ENCODE peak calls at places on chromosomes 1 and 21, in four cellular contexts. F, M, D and B are unnamed samples.

GRCh38 chr1:150881331-150882070 is 5.1 kb upstream of the ARNT start:
- DNase-seq in M (no peak), F (no peak), D (no peak), B (no peak)

GRCh38 chr1:39529901-39530535 is 38.6 kb downstream of the BMP8A start:
- DNase-seq in D (no peak), F (no peak), M (no peak), B (no peak)

GRCh38 chr21:15134711-15135110 is 69.9 kb upstream of the NRIP1 start:
- DNase-seq in D (peak), F (no peak), M (no peak), B (no peak)

GRCh38 chr1:156123356-156124196 is 9.1 kb downstream of the LMNA start:
- DNase-seq in D (peak), F (peak), M (peak), B (peak)

GRCh38 chr1:54582566-54583306 is 34.7 kb downstream of the ACOT11 start:
- DNase-seq in D (no peak), M (no peak), F (no peak), B (no peak)

GRCh38 chr1:3453891-3454810 is at the start of gene ARHGEF16:
- DNase-seq in D (peak), F (no peak), M (peak), B (peak)

GRCh38 chr1:172405912-172406311 is 14.6 kb upstream of the C1orf105 start:
- DNase-seq in M (no peak), F (no peak), D (no peak), B (no peak)

GRCh38 chr1:230407351-230407750 is 18.8 kb downstream of the PGBD5 start:
- DNase-seq in M (no peak), F (no peak), D (peak), B (no peak)

GRCh38 chr21:31530918-31531705 is 128.4 kb upstream of the SOD1 start:
- DNase-seq in M (no peak), D (no peak), F (no peak), B (no peak)

GRCh38 chr1:5967351-5968160 is 24.7 kb downstream of the NPHP4 start:
- DNase-seq in D (no peak), M (no peak), F (no peak), B (no peak)

GRCh38 chr21:46393941-46394818 is 64.5 kb upstream of the DIP2A start:
- DNase-seq in D (no peak), F (no peak), M (peak), B (no peak)

GRCh38 chr1:206453111-206453510 is 17.2 kb upstream of the IKBKE start:
- DNase-seq in M (no peak), F (no peak), D (no peak), B (no peak)

GRCh38 chr1:184222561-184223157 is 164.2 kb upstream of the C1orf21 start:
- DNase-seq in M (peak), F (peak), D (peak), B (peak)

GRCh38 chr1:201750934-201751333 is 78.0 kb upstream of the IPO9 start:
- DNase-seq in D (no peak), F (no peak), M (no peak), B (no peak)

GRCh38 chr1:155106862-155107261 is 20.8 kb upstream of the EFNA1 start:
- DNase-seq in M (no peak), F (no peak), D (no peak), B (no peak)

GRCh38 chr1:38105267-38105666 is 58.7 kb upstream of the POU3F1 start:
- DNase-seq in M (no peak), F (no peak), D (no peak), B (no peak)

GRCh38 chr1:236287757-236288619 is 6.2 kb upstream of the ERO1B start:
- DNase-seq in D (peak), M (no peak), F (no peak), B (peak)

GRCh38 chr1:78617615-78618026 is 2.6 kb upstream of the IFI44L start:
- DNase-seq in D (peak), M (peak), F (peak), B (peak)

GRCh38 chr1:196902344-196902743 is 14.5 kb downstream of the CFHR4 start:
- DNase-seq in D (no peak), M (no peak), F (no peak), B (peak)

GRCh38 chr1:156498447-156499193 is 2.0 kb downstream of the MEF2D start:
- DNase-seq in D (peak), F (no peak), M (no peak), B (no peak)

GRCh38 chr21:26795866-26796329 is 49.3 kb downstream of the ADAMTS1 start:
- DNase-seq in D (no peak), F (no peak), M (no peak), B (peak)

GRCh38 chr1:53306168-53306567 is 21.7 kb downstream of the LRP8 start:
- DNase-seq in D (no peak), F (no peak), M (no peak), B (no peak)

DNA sequence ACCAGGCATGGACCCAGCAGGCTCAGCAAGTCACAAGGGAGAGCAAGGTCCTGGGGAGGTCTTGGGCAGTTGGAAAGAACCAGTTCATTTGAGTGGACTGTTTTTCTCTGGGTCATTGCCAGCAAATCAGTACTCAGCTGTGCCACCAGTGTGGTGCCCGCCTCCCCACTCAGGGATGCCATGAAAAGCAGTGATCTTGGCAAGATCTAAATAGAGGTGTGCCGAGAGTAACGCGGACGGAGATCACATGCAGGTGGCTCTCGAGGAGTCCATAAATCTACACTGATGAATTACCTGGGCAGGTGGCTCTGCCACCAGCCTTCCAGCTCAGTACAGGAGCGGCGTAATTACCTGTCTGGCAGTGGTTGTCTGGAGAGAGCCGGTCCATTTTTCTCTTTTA is 642.2 kb downstream of the PTPRU start:
- DNase-seq in F (no peak), M (no peak), D (no peak), B (no peak)
- TF ChIP-seq FOXK2 in F (no peak), M (no peak), D (no peak), B (no peak)

DNA sequence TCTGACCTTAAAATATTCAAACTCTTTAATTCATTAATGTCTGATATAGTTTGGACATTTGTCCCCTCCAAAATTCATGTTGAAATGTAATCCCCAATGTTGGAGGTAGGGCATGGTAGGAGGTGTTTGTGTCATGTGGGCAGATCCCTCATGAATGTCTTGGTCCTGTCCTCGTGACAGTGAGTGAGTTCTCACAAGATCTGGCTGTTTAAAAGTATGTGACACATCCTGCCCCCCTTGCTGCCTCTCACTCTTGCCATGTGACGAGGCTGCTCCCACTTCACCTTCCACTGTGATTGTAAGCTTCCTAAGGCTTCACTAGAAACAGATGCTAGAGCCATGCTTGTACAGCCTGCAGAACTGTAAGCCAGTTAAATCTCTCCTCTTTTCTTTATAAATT is 21.3 kb upstream of the FBXO28 start:
- DNase-seq in F (no peak), M (no peak), D (no peak), B (no peak)
- TF ChIP-seq FOXK2 in F (no peak), M (no peak), D (no peak), B (no peak)

GRCh38 chr1:2128189-2128901 is 66.2 kb downstream of the FAAP20 start:
- DNase-seq in F (no peak), D (no peak), M (no peak), B (no peak)

GRCh38 chr1:2124446-2125198 is 70.0 kb downstream of the FAAP20 start:
- DNase-seq in F (no peak), M (no peak), D (no peak), B (no peak)

GRCh38 chr1:2126331-2127180 is 68.0 kb downstream of the FAAP20 start:
- DNase-seq in M (no peak), F (no peak), D (no peak), B (no peak)

GRCh38 chr1:2127181-2128145 is 67.1 kb downstream of the FAAP20 start:
- DNase-seq in D (no peak), F (no peak), M (no peak), B (no peak)

GRCh38 chr1:2125375-2126211 is 69.0 kb downstream of the FAAP20 start:
- DNase-seq in M (no peak), F (no peak), D (no peak), B (no peak)
- TF ChIP-seq FOXK2 in M (no peak), F (no peak), D (no peak), B (no peak)

DNA sequence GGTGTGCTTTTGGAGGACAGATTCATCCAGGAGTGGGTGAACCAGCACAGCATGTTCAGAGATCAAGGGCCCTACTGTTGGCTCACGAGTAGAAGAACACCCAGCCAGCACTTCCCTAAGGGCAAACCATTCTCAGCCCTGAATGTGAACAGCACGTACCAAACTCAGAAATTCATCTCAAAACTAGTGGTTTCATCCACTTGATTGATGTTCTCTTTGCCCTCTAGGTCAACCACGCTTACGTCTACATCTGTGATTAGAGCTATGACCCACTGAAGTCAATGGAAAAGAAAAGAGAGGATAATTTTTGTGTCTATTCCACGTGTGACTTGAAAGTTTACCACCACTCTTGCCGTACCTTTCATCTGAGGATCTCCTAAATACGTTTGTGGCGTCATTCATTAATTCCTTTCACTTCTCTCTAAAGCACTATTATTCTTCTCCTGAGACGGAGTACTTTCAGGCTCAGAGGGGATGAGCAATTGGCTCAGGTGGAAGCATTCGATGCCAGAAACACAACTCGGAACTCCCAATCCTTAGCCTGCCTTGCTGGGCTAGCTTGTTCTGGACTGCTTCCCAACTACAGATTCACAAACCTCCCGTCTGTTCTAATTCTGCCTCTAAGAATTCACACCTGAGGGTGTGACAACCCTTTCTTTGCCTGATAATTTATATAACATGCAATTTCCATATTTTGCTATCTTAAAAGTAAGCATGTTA is 57.3 kb upstream of the HIVEP3 start:
- DNase-seq in F (no peak), M (no peak), D (no peak), B (no peak)
- TF ChIP-seq FOXK2 in F (no peak), M (no peak), D (no peak), B (no peak)

DNA sequence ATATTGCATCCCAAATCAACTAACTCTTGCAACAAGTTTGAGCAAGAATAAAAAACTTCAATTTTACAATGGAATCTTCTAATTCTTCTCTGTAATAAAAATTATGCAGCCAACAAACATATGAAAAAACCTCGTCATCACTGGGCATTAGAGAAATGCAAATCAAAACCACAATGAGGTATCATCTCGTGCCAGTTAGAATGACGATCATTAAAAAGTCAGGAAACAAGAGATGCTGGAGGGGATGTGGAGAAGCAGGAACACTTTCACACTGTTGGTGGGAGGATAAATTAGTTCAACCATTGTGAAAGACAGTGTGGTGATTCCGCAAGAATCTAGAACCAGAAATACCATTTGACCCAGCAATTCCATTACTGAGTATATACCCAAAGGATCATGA is 327.5 kb upstream of the LYPLAL1 start:
- DNase-seq in D (no peak), M (no peak), F (no peak), B (no peak)
- TF ChIP-seq FOXK2 in D (no peak), M (no peak), F (no peak), B (no peak)